ENCODE peak calls at places on chromosomes 2 and 18, in five cellular contexts. M is WTC11; Z is breast epithelium; A is endothelial cell; Q is CD4-positive, alpha-beta T cell. S is an unnamed sample.

GRCh38 chr2:24961903-24962302 is 9.9 kb downstream of the DNAJC27 start:
- DNase-seq in M (no peak), Z (no peak), A (no peak), Q (no peak), S (no peak)

GRCh38 chr18:54700580-54700979 is 109.5 kb downstream of the DYNAP start:
- DNase-seq in M (no peak), Z (no peak), A (no peak), Q (no peak), S (no peak)

GRCh38 chr2:20543579-20543887 is 96.7 kb downstream of the RHOB start:
- DNase-seq in M (no peak), Z (no peak), A (no peak), Q (no peak), S (no peak)

GRCh38 chr2:177433402-177433801 is 40.8 kb downstream of the AGPS start:
- DNase-seq in M (no peak), Z (no peak), A (no peak), Q (no peak), S (no peak)

GRCh38 chr2:176174850-176175728 is 13.4 kb upstream of the HOXD1 start:
- DNase-seq in M (peak; percentile 75), Z (no peak), A (no peak), Q (no peak), S (no peak)

GRCh38 chr18:54852780-54853675 is 24.8 kb downstream of the RAB27B start:
- DNase-seq in M (no peak), Z (no peak), A (no peak), Q (no peak), S (no peak)

GRCh38 chr2:43269074-43269572 is 42.7 kb upstream of the ZFP36L2 start:
- DNase-seq in M (no peak), Z (no peak), A (peak; percentile 18), Q (no peak), S (no peak)

GRCh38 chr2:203819434-203820133 is 48.0 kb upstream of the CTLA4 start:
- DNase-seq in M (no peak), Z (no peak), A (no peak), Q (no peak), S (no peak)

GRCh38 chr2:238784671-238785527 is 63.0 kb upstream of the TWIST2 start:
- DNase-seq in M (peak; percentile 76), Z (peak; percentile 73), A (peak; percentile 69), Q (peak; percentile 33), S (peak; percentile 72)

GRCh38 chr18:3791258-3791657 is 341.3 kb downstream of the TGIF1 start:
- DNase-seq in M (no peak), Z (no peak), A (no peak), Q (no peak), S (no peak)

GRCh38 chr2:173708757-173709156 is 256.4 kb downstream of the SP3 start:
- DNase-seq in M (no peak), Z (no peak), A (no peak), Q (no peak), S (no peak)

GRCh38 chr18:13491138-13491537 is 235.2 kb downstream of the FAM210A start:
- DNase-seq in M (no peak), Z (no peak), A (no peak), Q (no peak), S (no peak)

GRCh38 chr2:195657634-195658540 is 861 bp downstream of the SLC39A10 start:
- DNase-seq in M (peak; percentile 50), Z (peak; percentile 63), A (peak; percentile 46), Q (peak; percentile 58), S (peak; percentile 38)

GRCh38 chr2:151996243-151997003 is 102.4 kb downstream of the CACNB4 start:
- DNase-seq in M (no peak), Z (no peak), A (no peak), Q (no peak), S (no peak)

GRCh38 chr2:105443610-105444598 is 45.1 kb upstream of the FHL2 start:
- DNase-seq in M (no peak), Z (no peak), A (no peak), Q (no peak), S (no peak)
- TF ChIP-seq CTCF in M (no peak), Z (no peak), A (no peak), Q (no peak), S (no peak)

GRCh38 chr2:156192468-156192867 is 140.1 kb downstream of the NR4A2 start:
- DNase-seq in M (no peak), Z (no peak), A (no peak), Q (no peak), S (no peak)
- TF ChIP-seq CTCF in M (no peak), Z (no peak), A (no peak), Q (no peak), S (no peak)

GRCh38 chr2:10439971-10440370 is 8.2 kb downstream of the ODC1 start:
- DNase-seq in M (no peak), Z (no peak), A (no peak), Q (no peak), S (no peak)

GRCh38 chr2:10439185-10439879 is 8.8 kb downstream of the ODC1 start:
- DNase-seq in M (no peak), Z (no peak), A (no peak), Q (no peak), S (no peak)

GRCh38 chr2:10441966-10442365 is 6.2 kb downstream of the ODC1 start:
- DNase-seq in M (no peak), Z (no peak), A (no peak), Q (no peak), S (no peak)

GRCh38 chr2:10438688-10439087 is 9.4 kb downstream of the ODC1 start:
- DNase-seq in M (no peak), Z (no peak), A (no peak), Q (no peak), S (no peak)

DNA sequence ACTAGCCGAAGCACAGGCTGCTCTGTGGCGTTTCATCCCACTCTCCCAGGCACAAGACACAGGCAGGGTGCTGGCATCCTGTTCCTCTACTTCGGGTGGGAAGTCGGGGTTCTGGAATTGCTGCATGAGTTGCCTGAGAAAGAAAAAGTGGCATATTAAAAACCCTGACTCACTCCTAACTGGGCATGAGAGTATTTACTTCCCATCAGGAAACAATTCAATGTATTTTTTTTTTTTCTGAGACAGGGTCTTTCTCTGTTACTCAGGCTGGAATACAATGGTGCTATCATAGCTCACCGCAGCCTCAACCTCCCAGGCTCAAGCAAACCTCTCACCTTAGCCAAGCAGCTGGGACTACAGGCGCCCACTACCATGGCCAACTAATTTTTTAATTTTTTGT is 7.4 kb downstream of the ODC1 start:
- DNase-seq in M (no peak), Z (no peak), A (no peak), Q (no peak), S (no peak)
- TF ChIP-seq CTCF in M (no peak), Z (no peak), A (no peak), Q (no peak), S (no peak)

DNA sequence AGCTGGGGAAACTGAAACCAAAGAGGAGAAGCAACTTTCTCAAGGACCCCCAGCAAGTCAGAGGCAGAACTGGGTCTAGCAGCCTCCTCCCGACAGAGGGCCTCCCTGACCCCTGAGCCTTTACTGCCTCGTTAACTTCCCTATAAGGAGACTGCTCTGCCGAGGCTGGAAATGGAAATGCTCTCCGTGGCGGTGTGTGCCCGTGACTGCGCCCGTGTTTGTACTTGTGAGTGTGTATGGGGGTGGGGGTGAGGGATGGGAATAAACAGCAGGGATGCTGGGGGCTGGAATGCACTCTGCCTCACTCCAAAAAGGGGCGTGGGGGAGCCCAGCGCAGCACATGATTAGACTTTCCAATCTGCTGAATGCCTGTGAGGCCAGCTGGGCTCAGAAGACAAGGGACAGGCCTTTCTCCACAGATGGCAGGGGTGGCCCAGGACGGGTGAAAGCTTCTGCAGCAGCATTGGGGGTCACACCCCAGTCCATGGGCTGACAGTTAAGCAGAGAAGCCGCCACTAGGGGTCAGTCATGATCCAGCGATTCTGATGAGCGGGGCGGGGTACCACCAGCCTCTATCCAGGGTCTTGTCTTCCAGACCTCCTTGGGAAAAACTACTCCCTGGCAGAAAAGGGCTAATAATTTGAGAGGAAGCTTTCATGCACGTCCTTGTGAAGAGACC is 26.8 kb downstream of the MPHOSPH10 start:
- DNase-seq in M (peak; percentile 91), Z (no peak), A (peak; percentile 82), Q (peak; percentile 45), S (peak; percentile 89)
- TF ChIP-seq CTCF in M (peak; percentile 90), Z (no peak), A (peak; percentile 68), Q (peak; percentile 66), S (peak; percentile 76)

GRCh38 chr2:186129767-186130581 is 356.1 kb upstream of the ZC3H15 start:
- DNase-seq in M (no peak), Z (no peak), A (no peak), Q (no peak), S (no peak)
- TF ChIP-seq CTCF in M (no peak), Z (no peak), A (no peak), Q (no peak), S (no peak)

GRCh38 chr2:158723921-158724802 is 71.0 kb upstream of the DAPL1 start:
- DNase-seq in M (peak; percentile 55), Z (peak; percentile 78), A (peak; percentile 38), Q (no peak), S (no peak)
- TF ChIP-seq CTCF in M (peak; percentile 39), Z (peak; percentile 54), A (peak; percentile 64), Q (no peak), S (peak; percentile 41)